ENCODE peak calls at places on chromosomes 16 and 17, in eight cellular contexts. S, R, L, G, C, Y, U and V are unnamed samples.

GRCh38 chr16:50842589-50842988 is 100.7 kb downstream of the CYLD start:
- DNase-seq in S (no peak), R (no peak), L (no peak), G (no peak), C (no peak), Y (peak), U (no peak), V (no peak)

GRCh38 chr16:65876200-65876498 is 490.3 kb upstream of the CDH5 start:
- DNase-seq in S (no peak), R (peak), L (no peak), G (peak), C (no peak), Y (peak), U (no peak), V (peak)

GRCh38 chr17:81165246-81166032 is at the start of gene PVALEF:
- DNase-seq in S (peak), R (no peak), L (peak), G (peak), C (peak), Y (no peak), U (no peak), V (no peak)

GRCh38 chr17:29021251-29021650 is 15.4 kb upstream of the SEZ6 start:
- DNase-seq in S (no peak), R (no peak), L (no peak), G (no peak), C (no peak), Y (no peak), U (no peak), V (no peak)

GRCh38 chr16:79437764-79438728 is 162.5 kb downstream of the MAF start:
- DNase-seq in S (no peak), R (no peak), L (peak), G (no peak), C (peak), Y (peak), U (no peak), V (no peak)

GRCh38 chr17:15194859-15195277 is 70.3 kb downstream of the PMP22 start:
- DNase-seq in S (no peak), R (no peak), L (no peak), G (no peak), C (no peak), Y (peak), U (no peak), V (no peak)

GRCh38 chr16:74570412-74571301 is 36.3 kb downstream of the GLG1 start:
- DNase-seq in S (no peak), R (no peak), L (no peak), G (no peak), C (no peak), Y (no peak), U (no peak), V (no peak)

GRCh38 chr17:71110326-71110725 is 941.0 kb downstream of the KCNJ2 start:
- DNase-seq in S (no peak), R (peak), L (no peak), G (no peak), C (no peak), Y (no peak), U (no peak), V (no peak)

GRCh38 chr17:27958708-27959381 is 65.7 kb upstream of the LYRM9 start:
- DNase-seq in S (no peak), R (no peak), L (peak), G (no peak), C (no peak), Y (no peak), U (no peak), V (no peak)

DNA sequence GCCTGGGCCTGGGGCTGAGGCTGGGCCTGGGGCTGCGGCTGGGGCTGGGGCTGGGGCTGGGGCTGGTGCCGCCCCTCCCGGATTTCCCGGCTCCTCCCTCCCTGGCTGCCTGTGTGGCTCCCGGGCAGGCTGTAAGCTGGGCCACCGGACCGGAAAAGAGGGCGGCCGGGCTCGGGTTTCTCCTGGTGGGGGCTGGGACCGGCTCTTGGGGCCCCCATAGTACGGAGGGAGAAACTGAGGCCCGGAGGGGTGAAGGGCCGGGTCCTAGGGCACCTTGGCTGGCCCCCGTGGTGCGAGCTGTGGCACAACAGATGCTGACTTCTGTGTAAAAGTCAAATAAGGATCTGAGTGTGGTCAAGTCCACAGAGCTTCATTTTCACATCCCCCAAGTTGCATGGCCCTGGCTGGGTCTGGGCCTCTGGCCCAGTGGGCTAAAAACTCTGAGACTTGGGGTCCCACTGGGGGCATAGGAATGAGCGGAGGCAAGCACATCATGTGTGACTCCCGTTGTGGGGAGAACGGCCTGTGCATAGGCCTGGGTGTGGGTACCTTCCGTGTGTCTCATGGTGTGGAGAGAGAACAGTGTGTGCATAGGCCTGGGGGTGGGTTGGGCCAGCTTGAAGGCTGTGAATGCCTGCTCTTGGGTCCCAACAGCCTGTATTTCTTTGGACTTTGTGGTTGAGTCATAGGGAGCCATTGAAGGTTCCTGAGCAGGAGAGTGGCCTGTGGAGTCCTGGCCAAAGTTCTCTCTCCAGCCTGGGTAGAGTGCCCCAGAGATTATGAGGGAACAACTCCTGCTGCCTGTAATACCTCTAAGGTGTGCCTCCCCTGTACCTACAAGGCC is 123.9 kb upstream of the CIBAR2 start:
- DNase-seq in S (no peak), R (no peak), L (no peak), G (peak), C (no peak), Y (no peak), U (no peak), V (peak)
- H3K4me2 ChIP-seq in S (peak), R (peak), L (peak), G (peak), C (peak), Y (peak), U (no peak), V (peak)

GRCh38 chr17:181213-182163 is at the start of gene DOC2B:
- DNase-seq in S (no peak), R (peak), L (peak), G (peak), C (peak), Y (peak), U (no peak), V (no peak)
- TF ChIP-seq EZH2 in S (no peak), R (no peak), L (no peak), G (no peak), C (no peak), Y (no peak), U (no peak), V (peak)

DNA sequence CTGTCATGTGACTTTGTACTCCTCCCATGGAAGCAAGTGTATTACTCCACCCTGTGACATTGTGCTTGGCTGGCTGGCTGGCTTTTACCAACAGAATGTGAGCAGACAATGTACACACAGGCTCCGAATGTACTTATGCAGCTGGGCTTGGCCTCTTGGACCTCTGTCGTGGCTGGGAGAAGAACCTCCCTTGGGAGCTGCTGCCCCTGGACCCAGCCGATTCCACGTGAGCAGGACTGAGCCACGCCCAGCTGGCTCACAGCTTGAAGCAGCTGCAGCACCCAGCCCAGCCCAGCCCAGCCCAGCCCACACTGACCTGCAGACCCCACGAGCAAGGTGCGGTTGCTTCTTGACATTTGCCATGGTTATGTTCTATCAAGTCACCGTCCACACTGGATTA is 177.5 kb downstream of the RBFOX3 start:
- DNase-seq in S (no peak), R (no peak), L (no peak), G (no peak), C (no peak), Y (no peak), U (no peak), V (no peak)
- H3K4me2 ChIP-seq in S (no peak), R (no peak), L (no peak), G (no peak), C (no peak), Y (no peak), U (no peak), V (no peak)

GRCh38 chr16:10885246-10885645 is 8.2 kb downstream of the CIITA start:
- DNase-seq in S (no peak), R (no peak), L (no peak), G (no peak), C (no peak), Y (no peak), U (no peak), V (no peak)
- TF ChIP-seq EZH2 in S (no peak), R (no peak), L (no peak), G (no peak), C (no peak), Y (no peak), U (no peak), V (no peak)

DNA sequence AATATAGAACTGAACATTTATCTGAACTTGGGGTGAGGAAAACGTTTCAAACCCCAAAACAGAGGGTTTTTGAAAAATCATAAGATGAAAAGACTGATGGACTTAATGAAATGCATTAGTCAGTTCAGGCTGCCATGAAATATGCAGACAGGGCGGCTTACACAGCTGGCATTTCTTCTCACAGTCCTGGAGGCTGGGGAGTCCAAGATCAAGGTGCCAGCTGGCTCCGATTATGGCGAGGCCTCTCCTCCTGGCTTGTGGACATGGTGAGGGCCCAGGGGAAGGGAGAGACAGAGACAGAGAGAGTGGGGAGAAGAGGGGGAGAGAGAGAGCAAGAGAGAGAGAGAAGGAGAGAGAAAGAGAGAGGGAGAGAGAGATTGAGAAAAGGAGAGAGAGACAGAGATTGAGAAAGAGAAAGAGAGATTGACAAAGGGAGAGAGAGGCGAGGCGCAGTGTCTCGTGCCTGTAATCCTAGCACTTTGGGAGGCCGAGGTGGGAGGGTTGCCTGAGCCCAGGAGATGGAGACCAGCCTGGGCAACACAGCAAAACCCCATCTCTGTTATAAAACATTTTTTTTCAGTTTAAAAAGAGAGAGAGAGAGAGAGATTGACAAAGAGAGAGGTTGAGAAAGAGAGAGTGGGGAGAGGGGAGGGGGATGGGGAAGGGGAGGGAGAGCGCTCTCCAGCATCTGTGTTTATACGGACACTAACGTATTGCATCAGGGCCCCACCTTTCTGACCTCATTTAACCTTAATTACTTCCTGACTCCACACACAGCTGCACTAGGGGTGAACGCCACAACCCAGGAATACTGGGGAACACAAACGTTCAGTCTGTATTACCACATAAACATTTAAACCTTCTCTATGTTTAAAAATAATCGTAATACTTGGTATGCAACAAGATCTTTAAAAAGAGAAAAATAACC is 24.6 kb upstream of the RPH3AL start:
- DNase-seq in S (no peak), R (no peak), L (peak), G (peak), C (peak), Y (no peak), U (no peak), V (peak)
- H3K4me2 ChIP-seq in S (no peak), R (no peak), L (no peak), G (no peak), C (peak), Y (no peak), U (no peak), V (no peak)